ENCODE peak calls at places on chromosomes 1 and 21, in seven cellular contexts. L, W, J, T, I, N and M are unnamed samples.

GRCh38 chr21:37000381-37000780 is 6.1 kb upstream of the RIPPLY3 start:
- DNase-seq in W (no peak), J (peak; percentile 19), N (no peak), T (peak; percentile 3), L (no peak), I (no peak), M (no peak)

GRCh38 chr1:227748496-227749182 is 13.4 kb downstream of the SNAP47 start:
- DNase-seq in I (no peak), W (no peak), J (no peak), L (peak; percentile 44), T (no peak), N (no peak), M (no peak)

GRCh38 chr21:44454747-44455523 is at the start of gene LRRC3:
- DNase-seq in I (peak; percentile 69), J (peak; percentile 73), L (peak; percentile 87), T (peak; percentile 33), W (no peak), N (peak; percentile 28), M (no peak)

GRCh38 chr1:67110352-67110751 is 24.4 kb downstream of the C1orf141 start:
- DNase-seq in L (no peak), I (no peak), W (no peak), N (no peak), J (no peak), T (no peak), M (no peak)

GRCh38 chr1:202805886-202806511 is 2.2 kb downstream of the KDM5B start:
- DNase-seq in N (no peak), W (no peak), J (no peak), I (no peak), L (peak; percentile 21), T (no peak), M (no peak)

GRCh38 chr1:63674865-63675815 is 81.9 kb downstream of the PGM1 start:
- DNase-seq in W (no peak), N (no peak), J (no peak), T (no peak), I (no peak), L (no peak), M (no peak)

GRCh38 chr1:180156631-180157091 is 2.0 kb downstream of the QSOX1 start:
- DNase-seq in W (no peak), L (no peak), J (no peak), I (peak; percentile 69), N (no peak), T (no peak), M (no peak)

GRCh38 chr1:2232916-2233438 is 4.9 kb downstream of the SKI start:
- DNase-seq in L (no peak), J (no peak), I (no peak), T (no peak), N (no peak), W (no peak), M (no peak)

GRCh38 chr21:46080171-46081021 is 17.5 kb upstream of the COL6A2 start:
- DNase-seq in I (no peak), N (no peak), T (no peak), J (no peak), W (no peak), L (no peak), M (peak; percentile 62)

GRCh38 chr1:6359568-6360496 is 33.7 kb downstream of the ACOT7 start:
- DNase-seq in L (peak; percentile 69), N (peak; percentile 83), J (no peak), T (peak; percentile 57), I (peak; percentile 60), W (no peak), M (no peak)

GRCh38 chr1:200414657-200415056 is 4.8 kb upstream of the ZNF281 start:
- DNase-seq in L (no peak), W (no peak), N (no peak), J (no peak), T (no peak), I (no peak), M (no peak)

GRCh38 chr1:34928865-34929496 is 469 bp downstream of the DLGAP3 start:
- DNase-seq in W (no peak), N (no peak), I (no peak), J (no peak), L (peak; percentile 19), T (no peak), M (no peak)

GRCh38 chr1:94416901-94417701 is 1.1 kb upstream of the ABCD3 start:
- DNase-seq in I (peak; percentile 68), T (no peak), L (no peak), N (peak; percentile 46), W (no peak), J (no peak), M (peak; percentile 90)

GRCh38 chr1:111656093-111657017 is 36.8 kb downstream of the RAP1A start:
- DNase-seq in J (peak; percentile 57), T (peak; percentile 30), W (no peak), I (peak; percentile 31), L (no peak), N (peak; percentile 40), M (peak; percentile 68)

GRCh38 chr1:46549697-46550681 is 1.5 kb downstream of the KNCN start:
- DNase-seq in J (no peak), N (no peak), T (peak; percentile 3), L (no peak), W (peak; percentile 49), I (peak; percentile 75), M (peak; percentile 44)

GRCh38 chr1:91706140-91706957 is 179.6 kb downstream of the TGFBR3 start:
- DNase-seq in L (no peak), I (no peak), T (no peak), W (no peak), J (no peak), N (no peak), M (no peak)

GRCh38 chr1:156870734-156871133 is 10.1 kb downstream of the NTRK1 start:
- DNase-seq in J (no peak), T (peak; percentile 49), W (no peak), I (peak; percentile 76), L (peak; percentile 47), N (peak; percentile 81), M (no peak)

GRCh38 chr1:117633423-117633822 is 27.6 kb downstream of the TENT5C start:
- DNase-seq in T (no peak), I (no peak), J (no peak), L (no peak), N (no peak), W (no peak), M (no peak)

GRCh38 chr1:63713041-63713440 is 60.8 kb upstream of the ROR1 start:
- DNase-seq in W (no peak), N (no peak), I (no peak), L (no peak), T (no peak), J (no peak), M (no peak)

GRCh38 chr1:54721719-54722118 is 6.1 kb downstream of the TTC4 start:
- DNase-seq in T (no peak), L (no peak), N (no peak), W (no peak), I (no peak), J (no peak), M (no peak)

GRCh38 chr1:16163882-16164820 is 8.3 kb upstream of the EPHA2 start:
- DNase-seq in N (peak; percentile 95), W (no peak), J (no peak), T (peak; percentile 35), L (no peak), I (peak; percentile 98), M (no peak)

GRCh38 chr1:78225153-78225552 is 179.4 kb downstream of the GIPC2 start:
- DNase-seq in I (no peak), W (no peak), N (no peak), L (no peak), T (no peak), J (no peak), M (no peak)

GRCh38 chr1:168405931-168406330 is 125.3 kb downstream of the TBX19 start:
- DNase-seq in L (no peak), T (no peak), W (no peak), N (no peak), J (peak; percentile 85), I (no peak), M (no peak)

GRCh38 chr1:77948841-77949424 is 29.9 kb downstream of the FUBP1 start:
- DNase-seq in T (peak; percentile 9), J (peak; percentile 3), W (no peak), N (peak; percentile 8), I (peak; percentile 31), L (no peak), M (no peak)

GRCh38 chr1:232422098-232422497 is 207.8 kb downstream of the SIPA1L2 start:
- DNase-seq in W (no peak), L (no peak), J (no peak), T (no peak), I (no peak), N (peak; percentile 29), M (no peak)

GRCh38 chr1:48471103-48471502 is 901 bp downstream of the SPATA6 start:
- DNase-seq in W (no peak), I (no peak), T (no peak), J (no peak), L (no peak), N (no peak), M (no peak)

GRCh38 chr1:77825356-77825709 is 45.9 kb downstream of the MIGA1 start:
- DNase-seq in J (peak; percentile 38), L (peak; percentile 5), I (peak; percentile 71), T (peak; percentile 47), W (no peak), N (peak; percentile 58), M (no peak)

GRCh38 chr1:193325771-193326170 is 139.4 kb upstream of the B3GALT2 start:
- DNase-seq in T (no peak), J (no peak), N (peak; percentile 89), I (no peak), W (no peak), L (no peak), M (no peak)

GRCh38 chr1:94095112-94095637 is 25.8 kb downstream of the ABCA4 start:
- DNase-seq in T (no peak), J (no peak), W (no peak), N (no peak), I (peak; percentile 99), L (no peak), M (peak; percentile 46)

GRCh38 chr21:46079357-46080170 is 18.3 kb upstream of the COL6A2 start:
- DNase-seq in J (no peak), T (no peak), I (peak; percentile 77), N (peak; percentile 29), W (no peak), L (no peak), M (no peak)